ENCODE peak calls at places on chromosomes 7 and 10, in eight cellular contexts. One of them, this sample, is unnamed.

GRCh38 chr10:4867520-4868356 is 41.7 kb downstream of the AKR1E2 start:
- DNase-seq in heart right ventricle: no peak
- DNase-seq in hepatocyte: peak
- DNase-seq in heart left ventricle: no peak
- DNase-seq in NT2/D1: no peak
- DNase-seq in small intestine: no peak
- DNase-seq in Peyer's patch: no peak
- DNase-seq in fibroblast of mammary gland: peak
- DNase-seq in this sample: no peak

GRCh38 chr10:132322621-132323048 is 9.4 kb upstream of the LRRC27 start:
- DNase-seq in heart right ventricle: no peak
- DNase-seq in hepatocyte: no peak
- DNase-seq in heart left ventricle: no peak
- DNase-seq in NT2/D1: no peak
- DNase-seq in small intestine: no peak
- DNase-seq in Peyer's patch: peak
- DNase-seq in fibroblast of mammary gland: peak
- DNase-seq in this sample: no peak

GRCh38 chr7:155252388-155252957 is 45.2 kb upstream of the INSIG1 start:
- DNase-seq in heart right ventricle: no peak
- DNase-seq in hepatocyte: no peak
- DNase-seq in heart left ventricle: no peak
- DNase-seq in NT2/D1: no peak
- DNase-seq in small intestine: no peak
- DNase-seq in Peyer's patch: no peak
- DNase-seq in fibroblast of mammary gland: peak
- DNase-seq in this sample: no peak

GRCh38 chr10:68684413-68684812 is 36.6 kb upstream of the CCAR1 start:
- DNase-seq in heart right ventricle: no peak
- DNase-seq in hepatocyte: no peak
- DNase-seq in heart left ventricle: no peak
- DNase-seq in NT2/D1: no peak
- DNase-seq in small intestine: peak
- DNase-seq in Peyer's patch: no peak
- DNase-seq in fibroblast of mammary gland: no peak
- DNase-seq in this sample: no peak

GRCh38 chr7:158505683-158506082 is 81.9 kb downstream of the PTPRN2 start:
- DNase-seq in heart right ventricle: no peak
- DNase-seq in hepatocyte: no peak
- DNase-seq in heart left ventricle: no peak
- DNase-seq in NT2/D1: no peak
- DNase-seq in small intestine: no peak
- DNase-seq in Peyer's patch: no peak
- DNase-seq in fibroblast of mammary gland: no peak
- DNase-seq in this sample: no peak

GRCh38 chr10:33703897-33704825 is 369.7 kb upstream of the NRP1 start:
- DNase-seq in heart right ventricle: peak
- DNase-seq in hepatocyte: no peak
- DNase-seq in heart left ventricle: no peak
- DNase-seq in NT2/D1: no peak
- DNase-seq in small intestine: no peak
- DNase-seq in Peyer's patch: no peak
- DNase-seq in fibroblast of mammary gland: peak
- DNase-seq in this sample: no peak

GRCh38 chr10:6140141-6140841 is 51.5 kb downstream of the RBM17 start:
- DNase-seq in heart right ventricle: no peak
- DNase-seq in hepatocyte: no peak
- DNase-seq in heart left ventricle: no peak
- DNase-seq in NT2/D1: no peak
- DNase-seq in small intestine: no peak
- DNase-seq in Peyer's patch: peak
- DNase-seq in fibroblast of mammary gland: no peak
- DNase-seq in this sample: no peak

GRCh38 chr10:66964946-66965345 is 39.1 kb downstream of the LRRTM3 start:
- DNase-seq in heart right ventricle: no peak
- DNase-seq in hepatocyte: no peak
- DNase-seq in heart left ventricle: no peak
- DNase-seq in NT2/D1: no peak
- DNase-seq in small intestine: no peak
- DNase-seq in Peyer's patch: no peak
- DNase-seq in fibroblast of mammary gland: no peak
- DNase-seq in this sample: no peak

GRCh38 chr10:60894816-60895215 is 49.2 kb downstream of the RHOBTB1 start:
- DNase-seq in heart right ventricle: no peak
- DNase-seq in hepatocyte: peak
- DNase-seq in heart left ventricle: no peak
- DNase-seq in NT2/D1: no peak
- DNase-seq in small intestine: no peak
- DNase-seq in Peyer's patch: no peak
- DNase-seq in fibroblast of mammary gland: peak
- DNase-seq in this sample: no peak

GRCh38 chr7:128879939-128880746 is 17.5 kb downstream of the ATP6V1F start:
- DNase-seq in heart right ventricle: peak
- DNase-seq in hepatocyte: peak
- DNase-seq in heart left ventricle: peak
- DNase-seq in NT2/D1: peak
- DNase-seq in small intestine: peak
- DNase-seq in Peyer's patch: peak
- DNase-seq in fibroblast of mammary gland: peak
- DNase-seq in this sample: peak

GRCh38 chr7:82172017-82172416 is 271.6 kb downstream of the CACNA2D1 start:
- DNase-seq in heart right ventricle: no peak
- DNase-seq in hepatocyte: no peak
- DNase-seq in heart left ventricle: no peak
- DNase-seq in NT2/D1: no peak
- DNase-seq in small intestine: no peak
- DNase-seq in Peyer's patch: no peak
- DNase-seq in fibroblast of mammary gland: no peak
- DNase-seq in this sample: no peak

GRCh38 chr10:122786269-122786668 is 59.4 kb downstream of the CUZD1 start:
- DNase-seq in heart right ventricle: no peak
- DNase-seq in hepatocyte: peak
- DNase-seq in heart left ventricle: no peak
- DNase-seq in NT2/D1: peak
- DNase-seq in small intestine: peak
- DNase-seq in Peyer's patch: no peak
- DNase-seq in fibroblast of mammary gland: peak
- DNase-seq in this sample: no peak

GRCh38 chr7:69597278-69598076 is 798 bp upstream of the AUTS2 start:
- DNase-seq in heart right ventricle: peak
- DNase-seq in hepatocyte: peak
- DNase-seq in heart left ventricle: peak
- DNase-seq in NT2/D1: no peak
- DNase-seq in small intestine: no peak
- DNase-seq in Peyer's patch: peak
- DNase-seq in fibroblast of mammary gland: no peak
- DNase-seq in this sample: peak

GRCh38 chr10:335151-335800 is 200.0 kb downstream of the ZMYND11 start:
- DNase-seq in heart right ventricle: no peak
- DNase-seq in hepatocyte: no peak
- DNase-seq in heart left ventricle: no peak
- DNase-seq in NT2/D1: no peak
- DNase-seq in small intestine: no peak
- DNase-seq in Peyer's patch: no peak
- DNase-seq in fibroblast of mammary gland: peak
- DNase-seq in this sample: no peak

GRCh38 chr7:134174797-134175261 is 47.7 kb downstream of the LRGUK start:
- DNase-seq in heart right ventricle: no peak
- DNase-seq in hepatocyte: peak
- DNase-seq in heart left ventricle: no peak
- DNase-seq in NT2/D1: no peak
- DNase-seq in small intestine: peak
- DNase-seq in Peyer's patch: peak
- DNase-seq in fibroblast of mammary gland: peak
- DNase-seq in this sample: no peak

GRCh38 chr7:29878081-29878688 is 71.9 kb downstream of the WIPF3 start:
- DNase-seq in heart right ventricle: no peak
- DNase-seq in hepatocyte: peak
- DNase-seq in heart left ventricle: no peak
- DNase-seq in NT2/D1: no peak
- DNase-seq in small intestine: peak
- DNase-seq in Peyer's patch: peak
- DNase-seq in fibroblast of mammary gland: peak
- DNase-seq in this sample: peak

GRCh38 chr7:96561892-96562291 is 147.8 kb downstream of the SEM1 start:
- DNase-seq in heart right ventricle: no peak
- DNase-seq in hepatocyte: no peak
- DNase-seq in heart left ventricle: no peak
- DNase-seq in NT2/D1: no peak
- DNase-seq in small intestine: no peak
- DNase-seq in Peyer's patch: no peak
- DNase-seq in fibroblast of mammary gland: no peak
- DNase-seq in this sample: no peak

GRCh38 chr7:81159402-81159801 is 240.6 kb upstream of the SEMA3C start:
- DNase-seq in heart right ventricle: no peak
- DNase-seq in hepatocyte: no peak
- DNase-seq in heart left ventricle: no peak
- DNase-seq in NT2/D1: no peak
- DNase-seq in small intestine: no peak
- DNase-seq in Peyer's patch: no peak
- DNase-seq in fibroblast of mammary gland: peak
- DNase-seq in this sample: no peak

GRCh38 chr7:155509025-155509724 is 37.2 kb downstream of the CNPY1 start:
- DNase-seq in heart right ventricle: no peak
- DNase-seq in hepatocyte: no peak
- DNase-seq in heart left ventricle: no peak
- DNase-seq in NT2/D1: peak
- DNase-seq in small intestine: no peak
- DNase-seq in Peyer's patch: no peak
- DNase-seq in fibroblast of mammary gland: no peak
- DNase-seq in this sample: no peak

GRCh38 chr10:98467506-98468318 is 21.0 kb upstream of the HPS1 start:
- DNase-seq in heart right ventricle: peak
- DNase-seq in hepatocyte: peak
- DNase-seq in heart left ventricle: peak
- DNase-seq in NT2/D1: peak
- DNase-seq in small intestine: peak
- DNase-seq in Peyer's patch: peak
- DNase-seq in fibroblast of mammary gland: peak
- DNase-seq in this sample: peak

GRCh38 chr7:11130012-11130411 is 156.3 kb downstream of the PHF14 start:
- DNase-seq in heart right ventricle: no peak
- DNase-seq in hepatocyte: no peak
- DNase-seq in heart left ventricle: no peak
- DNase-seq in NT2/D1: no peak
- DNase-seq in small intestine: no peak
- DNase-seq in Peyer's patch: no peak
- DNase-seq in fibroblast of mammary gland: no peak
- DNase-seq in this sample: no peak

GRCh38 chr10:95221124-95221523 is 27.1 kb downstream of the ACSM6 start:
- DNase-seq in heart right ventricle: no peak
- DNase-seq in hepatocyte: no peak
- DNase-seq in heart left ventricle: no peak
- DNase-seq in NT2/D1: no peak
- DNase-seq in small intestine: no peak
- DNase-seq in Peyer's patch: no peak
- DNase-seq in fibroblast of mammary gland: no peak
- DNase-seq in this sample: no peak

GRCh38 chr7:99365318-99366141 is 9.0 kb upstream of the ARPC1B start:
- DNase-seq in heart right ventricle: no peak
- DNase-seq in hepatocyte: peak
- DNase-seq in heart left ventricle: no peak
- DNase-seq in NT2/D1: no peak
- DNase-seq in small intestine: peak
- DNase-seq in Peyer's patch: peak
- DNase-seq in fibroblast of mammary gland: no peak
- DNase-seq in this sample: peak

GRCh38 chr10:10776363-10776762 is 241.3 kb upstream of the CELF2 start:
- DNase-seq in heart right ventricle: no peak
- DNase-seq in hepatocyte: no peak
- DNase-seq in heart left ventricle: no peak
- DNase-seq in NT2/D1: no peak
- DNase-seq in small intestine: no peak
- DNase-seq in Peyer's patch: no peak
- DNase-seq in fibroblast of mammary gland: no peak
- DNase-seq in this sample: no peak

DNA sequence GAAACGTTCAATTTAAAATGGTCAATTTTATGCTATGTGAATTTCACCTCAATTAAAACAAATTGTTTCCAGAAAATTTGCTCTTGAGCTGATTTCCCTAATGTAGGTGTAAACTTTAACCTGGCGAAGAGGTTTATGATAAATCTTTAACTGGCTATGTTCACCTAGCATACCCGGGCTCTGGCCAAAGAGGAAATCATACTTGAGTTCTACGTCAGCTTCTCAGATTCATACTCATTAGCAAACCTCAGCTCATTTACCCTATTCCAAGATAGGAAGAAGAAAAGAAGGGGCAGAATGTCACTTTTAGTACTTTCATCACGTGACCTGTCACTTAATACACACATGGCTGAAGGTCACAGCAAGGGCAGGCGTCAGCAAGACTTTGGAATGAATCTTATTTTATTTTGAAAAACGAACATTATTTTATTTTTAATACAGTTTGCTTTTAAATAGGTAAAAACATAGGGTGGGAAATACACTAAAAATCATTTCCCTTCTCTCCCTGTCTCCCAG is 97.0 kb downstream of the ABLIM1 start:
- DNase-seq in heart right ventricle: no peak
- DNase-seq in hepatocyte: no peak
- DNase-seq in heart left ventricle: no peak
- DNase-seq in NT2/D1: no peak
- DNase-seq in small intestine: no peak
- DNase-seq in Peyer's patch: no peak
- DNase-seq in fibroblast of mammary gland: no peak
- DNase-seq in this sample: no peak
- H3K4me3 ChIP-seq in heart right ventricle: no peak
- H3K4me3 ChIP-seq in hepatocyte: no peak
- H3K4me3 ChIP-seq in heart left ventricle: no peak
- H3K4me3 ChIP-seq in NT2/D1: no peak
- H3K4me3 ChIP-seq in small intestine: no peak
- H3K4me3 ChIP-seq in Peyer's patch: no peak
- H3K4me3 ChIP-seq in fibroblast of mammary gland: no peak
- H3K4me3 ChIP-seq in this sample: no peak

GRCh38 chr7:92717601-92717981 is 118.8 kb downstream of the CDK6 start:
- DNase-seq in heart right ventricle: no peak
- DNase-seq in hepatocyte: no peak
- DNase-seq in heart left ventricle: no peak
- DNase-seq in NT2/D1: no peak
- DNase-seq in small intestine: no peak
- DNase-seq in Peyer's patch: no peak
- DNase-seq in fibroblast of mammary gland: peak
- DNase-seq in this sample: no peak
- H3K4me3 ChIP-seq in heart right ventricle: peak
- H3K4me3 ChIP-seq in hepatocyte: no peak
- H3K4me3 ChIP-seq in heart left ventricle: peak
- H3K4me3 ChIP-seq in NT2/D1: no peak
- H3K4me3 ChIP-seq in small intestine: peak
- H3K4me3 ChIP-seq in Peyer's patch: peak
- H3K4me3 ChIP-seq in fibroblast of mammary gland: no peak
- H3K4me3 ChIP-seq in this sample: peak

GRCh38 chr10:102603946-102604345 is 40.3 kb upstream of the TRIM8 start:
- DNase-seq in heart right ventricle: no peak
- DNase-seq in hepatocyte: no peak
- DNase-seq in heart left ventricle: no peak
- DNase-seq in NT2/D1: no peak
- DNase-seq in small intestine: no peak
- DNase-seq in Peyer's patch: no peak
- DNase-seq in fibroblast of mammary gland: no peak
- DNase-seq in this sample: no peak
- H3K4me3 ChIP-seq in heart right ventricle: no peak
- H3K4me3 ChIP-seq in hepatocyte: no peak
- H3K4me3 ChIP-seq in heart left ventricle: no peak
- H3K4me3 ChIP-seq in NT2/D1: no peak
- H3K4me3 ChIP-seq in small intestine: no peak
- H3K4me3 ChIP-seq in Peyer's patch: no peak
- H3K4me3 ChIP-seq in fibroblast of mammary gland: no peak
- H3K4me3 ChIP-seq in this sample: no peak

GRCh38 chr7:33457041-33457440 is 327.7 kb downstream of the BBS9 start:
- DNase-seq in heart right ventricle: no peak
- DNase-seq in hepatocyte: no peak
- DNase-seq in heart left ventricle: no peak
- DNase-seq in NT2/D1: no peak
- DNase-seq in small intestine: no peak
- DNase-seq in Peyer's patch: no peak
- DNase-seq in fibroblast of mammary gland: no peak
- DNase-seq in this sample: no peak
- H3K4me3 ChIP-seq in heart right ventricle: no peak
- H3K4me3 ChIP-seq in hepatocyte: no peak
- H3K4me3 ChIP-seq in heart left ventricle: no peak
- H3K4me3 ChIP-seq in NT2/D1: no peak
- H3K4me3 ChIP-seq in small intestine: no peak
- H3K4me3 ChIP-seq in Peyer's patch: no peak
- H3K4me3 ChIP-seq in fibroblast of mammary gland: no peak
- H3K4me3 ChIP-seq in this sample: no peak

This sample was measured in thyroid gland.